ENCODE peak calls at places on chromosomes 5 and 9, in ten cellular contexts. X is K562, A is psoas muscle, D is PC-9, P is cardiac muscle cell, L is IMR-90, N is thoracic aorta, Y is DND-41, S is A549, W is tibial artery. C is an unnamed sample.

GRCh38 chr5:1227669-1228068 is 2.5 kb downstream of the SLC6A18 start:
- DNase-seq in X (no peak), A (peak; percentile 67), D (peak; percentile 75), P (no peak), L (peak; percentile 5), N (no peak), Y (no peak), S (no peak), W (no peak), C (peak; percentile 19)

GRCh38 chr5:59709346-59709821 is 184.1 kb downstream of the PDE4D start:
- DNase-seq in X (no peak), A (no peak), D (no peak), P (no peak), L (no peak), N (no peak), Y (no peak), S (no peak), W (no peak), C (no peak)

GRCh38 chr5:17216974-17217325 is 481 bp upstream of the BASP1 start:
- DNase-seq in X (no peak), A (peak; percentile 53), D (no peak), P (peak; percentile 78), L (peak; percentile 51), N (peak; percentile 31), Y (no peak), S (peak; percentile 64), W (peak; percentile 72), C (no peak)

GRCh38 chr9:114385412-114386181 is 2.2 kb downstream of the AKNA start:
- DNase-seq in X (no peak), A (peak; percentile 83), D (peak; percentile 75), P (no peak), L (peak; percentile 95), N (peak; percentile 66), Y (peak; percentile 93), S (no peak), W (peak; percentile 94), C (peak; percentile 73)

GRCh38 chr5:167629634-167630033 is 661.8 kb upstream of the WWC1 start:
- DNase-seq in X (no peak), A (no peak), D (no peak), P (no peak), L (no peak), N (no peak), Y (no peak), S (no peak), W (no peak), C (no peak)

GRCh38 chr5:135535820-135536801 is at the start of gene NEUROG1:
- DNase-seq in X (no peak), A (no peak), D (no peak), P (peak; percentile 53), L (no peak), N (no peak), Y (no peak), S (no peak), W (no peak), C (no peak)

GRCh38 chr5:144473650-144474049 is 303.0 kb downstream of the KCTD16 start:
- DNase-seq in X (no peak), A (no peak), D (no peak), P (no peak), L (no peak), N (no peak), Y (no peak), S (no peak), W (no peak), C (no peak)

GRCh38 chr9:135480071-135480941 is 724 bp downstream of the PPP1R26 start:
- DNase-seq in X (peak; percentile 70), A (no peak), D (peak; percentile 45), P (peak; percentile 64), L (peak; percentile 20), N (no peak), Y (no peak), S (peak; percentile 50), W (no peak), C (peak; percentile 58)

GRCh38 chr9:127826253-127826913 is 23.7 kb downstream of the FPGS start:
- DNase-seq in X (no peak), A (no peak), D (no peak), P (no peak), L (no peak), N (no peak), Y (no peak), S (no peak), W (no peak), C (peak; percentile 52)

GRCh38 chr5:133106343-133106742 is 54.5 kb downstream of the HSPA4 start:
- DNase-seq in X (no peak), A (no peak), D (no peak), P (no peak), L (no peak), N (no peak), Y (no peak), S (no peak), W (no peak), C (no peak)

GRCh38 chr9:131889437-131890244 is 149.8 kb upstream of the RAPGEF1 start:
- DNase-seq in X (no peak), A (no peak), D (no peak), P (no peak), L (no peak), N (no peak), Y (no peak), S (no peak), W (peak; percentile 24), C (no peak)

GRCh38 chr9:73023025-73023541 is 70.2 kb upstream of the ALDH1A1 start:
- DNase-seq in X (peak; percentile 72), A (peak; percentile 62), D (peak; percentile 48), P (peak; percentile 66), L (peak; percentile 63), N (no peak), Y (peak; percentile 24), S (peak; percentile 42), W (peak; percentile 71), C (peak; percentile 63)

DNA sequence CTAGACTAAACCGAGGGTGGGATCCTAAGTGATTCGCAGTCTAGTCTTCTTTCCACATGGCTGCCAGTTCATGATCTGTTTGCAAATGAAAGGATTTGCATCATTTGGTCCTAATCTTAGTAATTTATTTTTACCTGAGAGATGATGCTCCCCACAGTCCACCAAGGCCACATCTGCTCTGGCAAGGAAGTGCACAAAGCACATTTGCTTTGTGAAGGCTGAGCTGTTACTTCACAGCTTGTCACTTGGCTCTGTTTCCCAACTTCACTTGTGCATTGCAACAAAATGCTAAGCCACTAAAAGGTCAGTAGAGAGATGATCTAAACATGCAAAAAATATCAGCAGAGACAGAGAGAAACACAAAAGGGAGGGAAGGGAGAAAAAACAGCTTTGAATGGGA is 128.5 kb upstream of the VLDLR start:
- DNase-seq in X (no peak), A (no peak), D (no peak), P (no peak), L (peak; percentile 65), N (no peak), Y (no peak), S (no peak), W (no peak), C (peak; percentile 19)
- H3K27ac ChIP-seq in X (no peak overlapping the region), A (no peak overlapping the region), D (no peak overlapping the region), P (no peak overlapping the region), L (no peak overlapping the region), N (no peak overlapping the region), Y (no peak overlapping the region), S (no peak overlapping the region), W (no peak overlapping the region), C (no peak overlapping the region)

GRCh38 chr5:180207593-180207992 is 1.4 kb downstream of the RASGEF1C start:
- DNase-seq in X (no peak), A (no peak), D (no peak), P (no peak), L (no peak), N (no peak), Y (no peak), S (no peak), W (no peak), C (no peak)
- H3K4me3 ChIP-seq in X (no peak overlapping the region), A (no peak overlapping the region), D (no peak overlapping the region), P (no peak overlapping the region), L (no peak overlapping the region), N (no peak overlapping the region), Y (no peak overlapping the region), S (no peak overlapping the region), W (no peak overlapping the region), C (no peak overlapping the region)

DNA sequence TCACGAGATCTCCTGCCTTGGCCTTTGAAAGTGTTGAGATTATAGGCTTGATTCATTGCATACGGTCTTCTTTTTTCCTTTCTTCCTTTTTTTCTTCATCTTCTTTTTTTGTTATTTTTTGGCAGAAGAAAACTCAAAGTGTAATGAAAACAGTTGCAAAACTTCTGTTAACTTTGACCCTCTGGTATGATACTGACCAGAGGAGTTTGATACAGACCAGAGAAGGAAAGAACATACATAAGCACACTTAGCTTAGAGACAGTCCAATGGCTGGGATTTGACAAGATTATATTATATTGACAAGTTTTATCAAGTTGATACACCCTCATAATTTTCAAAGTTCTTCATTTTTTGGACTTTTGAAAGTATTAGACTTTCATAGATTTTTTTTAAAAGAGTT is 181.1 kb downstream of the NFIB start:
- DNase-seq in X (no peak), A (no peak), D (no peak), P (no peak), L (no peak), N (no peak), Y (no peak), S (no peak), W (no peak), C (no peak)
- H3K27ac ChIP-seq in X (no peak overlapping the region), A (no peak overlapping the region), D (no peak overlapping the region), P (no peak overlapping the region), L (no peak overlapping the region), N (no peak overlapping the region), Y (no peak overlapping the region), S (no peak overlapping the region), W (peak overlapping the region; percentile 19), C (no peak overlapping the region)

GRCh38 chr9:133526721-133527321 is 2.1 kb upstream of the MYMK start:
- DNase-seq in X (no peak), A (no peak), D (no peak), P (no peak), L (no peak), N (no peak), Y (peak; percentile 26), S (no peak), W (no peak), C (no peak)
- H3K4me3 ChIP-seq in X (no peak overlapping the region), A (no peak overlapping the region), D (no peak overlapping the region), P (no peak overlapping the region), L (no peak overlapping the region), N (no peak overlapping the region), Y (no peak overlapping the region), S (no peak overlapping the region), W (no peak overlapping the region), C (no peak overlapping the region)

GRCh38 chr9:93263334-93264229 is 79.6 kb downstream of the WNK2 start:
- DNase-seq in X (no peak), A (peak; percentile 47), D (no peak), P (no peak), L (no peak), N (no peak), Y (no peak), S (no peak), W (peak; percentile 57), C (peak; percentile 9)
- H3K27ac ChIP-seq in X (no peak overlapping the region), A (no peak overlapping the region), D (no peak overlapping the region), P (no peak overlapping the region), L (no peak overlapping the region), N (no peak overlapping the region), Y (no peak overlapping the region), S (no peak overlapping the region), W (no peak overlapping the region), C (no peak overlapping the region)